ENCODE peak calls at places on chromosomes 11 and 22, in six cellular contexts. N is natural killer cell, D is right lobe of liver, C is ovary, X is RWPE1, K is HFFc6. H is an unnamed sample.

GRCh38 chr11:28535677-28536076 is 427.5 kb downstream of the METTL15 start:
- DNase-seq in K (no peak), D (no peak), C (no peak), N (no peak), X (peak), H (no peak)

GRCh38 chr11:122230387-122230760 is 114.4 kb upstream of the BLID start:
- DNase-seq in D (no peak), N (no peak), K (peak), X (no peak), C (no peak), H (no peak)

GRCh38 chr11:71153005-71153395 is 99.4 kb downstream of the SHANK2 start:
- DNase-seq in X (peak), N (no peak), C (peak), D (peak), K (no peak), H (no peak)

GRCh38 chr11:117187007-117187406 is 8.5 kb downstream of the SIDT2 start:
- DNase-seq in C (peak), N (no peak), K (no peak), D (peak), X (no peak), H (no peak)

GRCh38 chr22:19579880-19580279 is 55.7 kb upstream of the CLDN5 start:
- DNase-seq in C (no peak), D (no peak), N (no peak), X (no peak), K (no peak), H (no peak)

GRCh38 chr11:110711776-110712642 is at the start of gene ARHGAP20:
- DNase-seq in K (peak), C (peak), N (no peak), D (peak), X (peak), H (peak)

GRCh38 chr22:33666661-33667619 is 253.3 kb downstream of the LARGE1 start:
- DNase-seq in D (no peak), N (no peak), X (no peak), K (no peak), C (no peak), H (no peak)

GRCh38 chr11:17734418-17734911 is at the start of gene KCNC1:
- DNase-seq in D (peak), X (no peak), C (peak), N (no peak), K (no peak), H (no peak)

GRCh38 chr11:106156290-106156937 is 79.0 kb downstream of the AASDHPPT start:
- DNase-seq in D (no peak), K (peak), N (no peak), X (peak), C (no peak), H (no peak)

GRCh38 chr22:23397008-23397617 is 183.0 kb downstream of the IGLL1 start:
- DNase-seq in X (no peak), K (no peak), N (no peak), C (peak), D (no peak), H (no peak)

GRCh38 chr11:79375818-79376550 is 64.8 kb downstream of the TENM4 start:
- DNase-seq in N (no peak), D (no peak), K (no peak), C (no peak), X (peak), H (no peak)

GRCh38 chr11:80155412-80156017 is 714.7 kb upstream of the TENM4 start:
- DNase-seq in X (peak), D (no peak), C (no peak), N (no peak), K (peak), H (no peak)

GRCh38 chr11:125404811-125405481 is 91.1 kb downstream of the FEZ1 start:
- DNase-seq in N (peak), C (peak), D (peak), X (peak), K (peak), H (peak)

GRCh38 chr11:5154657-5155056 is at the start of gene OR52A1:
- DNase-seq in N (no peak), X (no peak), K (no peak), C (no peak), D (no peak), H (no peak)

GRCh38 chr11:82969811-82970210 is 68.3 kb downstream of the DDIAS start:
- DNase-seq in C (no peak), D (no peak), X (no peak), N (no peak), K (no peak), H (no peak)

GRCh38 chr11:114202011-114202609 is 94.1 kb upstream of the NNMT start:
- DNase-seq in D (no peak), C (no peak), X (no peak), K (no peak), N (no peak), H (no peak)

GRCh38 chr11:117670443-117670842 is 126.6 kb downstream of the DSCAML1 start:
- DNase-seq in D (no peak), K (no peak), X (no peak), N (no peak), C (no peak), H (no peak)

GRCh38 chr22:40534379-40535188 is 101.9 kb downstream of the MRTFA start:
- DNase-seq in D (no peak), K (peak), X (peak), N (no peak), C (no peak), H (no peak)

GRCh38 chr11:102794382-102794781 is 3.6 kb downstream of the MMP1 start:
- DNase-seq in C (no peak), N (no peak), D (no peak), X (no peak), K (peak), H (no peak)

GRCh38 chr11:117618956-117619355 is 178.1 kb downstream of the DSCAML1 start:
- DNase-seq in C (no peak), N (no peak), D (no peak), X (no peak), K (no peak), H (no peak)

GRCh38 chr11:16097543-16097942 is 258.8 kb downstream of the SOX6 start:
- DNase-seq in X (peak), D (no peak), N (no peak), K (no peak), C (no peak), H (no peak)

GRCh38 chr22:50464451-50464850 is 10.4 kb downstream of the SBF1 start:
- DNase-seq in C (no peak), D (no peak), X (no peak), K (no peak), N (no peak), H (no peak)

GRCh38 chr11:67584205-67584880 is 731 bp downstream of the GSTP1 start:
- DNase-seq in N (peak), D (peak), X (peak), C (peak), K (peak), H (peak)

GRCh38 chr22:41822289-41823057 is 10.4 kb upstream of the SREBF2 start:
- DNase-seq in C (no peak), N (no peak), X (peak), K (peak), D (no peak), H (no peak)

GRCh38 chr11:6619021-6619745 is at the start of gene TPP1:
- DNase-seq in X (peak), N (peak), D (peak), K (peak), C (peak), H (peak)

GRCh38 chr11:75445315-75445953 is 12.4 kb upstream of the KLHL35 start:
- DNase-seq in C (peak), D (peak), X (peak), N (peak), K (peak), H (peak)
- TF ChIP-seq CTCF in C (peak), D (peak), X (peak), N (peak), K (peak), H (no peak)

DNA sequence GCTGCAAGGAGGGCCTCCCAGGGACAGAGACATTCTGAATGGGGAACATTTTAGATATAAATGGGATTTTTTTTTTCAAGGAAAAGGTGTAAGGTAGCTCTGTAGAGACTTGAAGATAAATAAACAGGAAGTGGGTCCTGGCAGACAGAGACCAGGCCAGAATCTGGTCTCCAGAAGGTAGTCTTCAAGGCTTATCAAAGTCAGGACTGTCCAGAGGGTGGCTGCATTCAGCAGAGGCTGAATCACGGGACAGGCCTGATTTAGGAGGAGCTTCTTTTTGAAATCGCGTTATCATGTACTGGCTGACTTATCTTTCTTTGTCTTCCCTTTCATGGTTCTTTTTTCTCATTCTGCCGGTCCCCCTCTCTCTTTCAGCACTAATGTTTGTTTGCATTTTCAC is 542.9 kb downstream of the NTM start:
- DNase-seq in N (no peak), D (no peak), C (no peak), K (no peak), X (no peak), H (no peak)
- TF ChIP-seq CTCF in N (no peak), D (no peak), C (no peak), K (no peak), X (no peak), H (no peak)

GRCh38 chr22:17267661-17268330 is 48.6 kb upstream of the ADA2 start:
- DNase-seq in D (no peak), X (no peak), N (no peak), C (no peak), K (no peak), H (no peak)

GRCh38 chr22:17269607-17270261 is 50.5 kb upstream of the ADA2 start:
- DNase-seq in K (no peak), C (no peak), D (peak), X (no peak), N (no peak), H (no peak)

GRCh38 chr22:17271711-17272451 is 52.6 kb upstream of the ADA2 start:
- DNase-seq in X (no peak), D (no peak), N (no peak), K (no peak), C (no peak), H (no peak)

GRCh38 chr22:17268501-17269223 is 49.4 kb upstream of the ADA2 start:
- DNase-seq in D (no peak), C (no peak), X (no peak), K (no peak), N (no peak), H (no peak)

DNA sequence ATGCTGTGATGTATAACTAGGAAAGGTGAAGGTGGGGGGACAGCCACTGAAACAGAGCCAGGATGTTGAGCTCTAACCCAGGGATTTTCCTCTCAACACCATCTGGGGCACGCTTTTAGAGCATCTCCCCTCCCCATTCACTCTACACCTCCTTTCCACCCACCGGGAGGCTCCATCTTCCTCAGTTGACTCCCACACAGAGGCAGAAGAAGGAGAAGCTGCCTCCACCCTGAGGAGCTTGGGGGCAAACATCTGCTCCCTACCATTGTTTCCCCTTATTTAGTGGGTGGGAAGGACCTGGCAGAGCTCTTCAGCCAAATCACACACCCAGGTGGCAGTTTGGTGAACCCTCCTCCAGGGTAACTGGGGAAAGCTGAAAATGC is 50.0 kb upstream of the ADA2 start:
- DNase-seq in C (no peak), X (no peak), K (no peak), N (no peak), D (no peak), H (no peak)
- TF ChIP-seq CTCF in C (no peak), X (no peak), K (no peak), N (no peak), D (no peak), H (no peak)

GRCh38 chr11:3216027-3216525 is 2.5 kb downstream of the MRGPRG start:
- DNase-seq in D (no peak), C (no peak), K (no peak), X (no peak), N (no peak), H (peak)
- TF ChIP-seq CTCF in D (no peak), C (no peak), K (no peak), X (no peak), N (no peak), H (no peak)

GRCh38 chr11:58965246-58965985 is 26.1 kb downstream of the GLYATL1 start:
- DNase-seq in C (no peak), X (no peak), K (peak), N (no peak), D (no peak), H (no peak)

GRCh38 chr11:58957922-58958321 is 18.6 kb downstream of the GLYATL1 start:
- DNase-seq in N (no peak), K (no peak), X (no peak), C (no peak), D (no peak), H (no peak)

GRCh38 chr11:58968251-58968711 is 29.0 kb downstream of the GLYATL1 start:
- DNase-seq in X (no peak), K (no peak), N (no peak), D (peak), C (no peak), H (no peak)

GRCh38 chr11:58958500-58958899 is 19.2 kb downstream of the GLYATL1 start:
- DNase-seq in N (no peak), X (no peak), C (no peak), D (peak), K (no peak), H (peak)

DNA sequence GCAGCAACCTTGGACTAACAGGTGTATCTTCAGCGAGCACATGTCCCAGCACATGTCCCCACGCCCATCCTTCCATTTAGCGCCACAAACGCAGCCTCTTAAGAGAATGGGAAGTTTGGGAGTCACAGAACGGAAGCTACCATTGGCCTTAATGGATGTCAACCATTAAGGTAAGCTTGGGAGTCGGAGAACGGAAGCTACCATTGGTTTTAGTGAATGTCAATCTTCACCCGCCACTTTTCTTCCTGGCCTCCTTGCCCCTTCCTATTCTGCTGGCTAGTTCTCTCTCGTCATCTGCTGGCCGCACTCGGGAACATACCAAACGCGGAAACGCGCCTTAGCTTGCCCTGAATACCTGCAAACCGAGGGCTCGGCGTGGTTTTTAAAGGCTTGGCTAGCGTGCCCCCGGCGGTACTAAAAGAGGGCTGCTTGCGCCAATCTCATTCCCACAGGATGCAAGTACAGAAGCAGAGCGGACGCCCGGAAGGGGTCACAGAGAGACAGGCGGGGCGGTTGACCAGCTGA is 24.3 kb downstream of the GLYATL1 start:
- DNase-seq in K (peak), D (peak), C (no peak), N (no peak), X (peak), H (no peak)
- TF ChIP-seq CTCF in K (peak), D (peak), C (no peak), N (no peak), X (peak), H (no peak)

DNA sequence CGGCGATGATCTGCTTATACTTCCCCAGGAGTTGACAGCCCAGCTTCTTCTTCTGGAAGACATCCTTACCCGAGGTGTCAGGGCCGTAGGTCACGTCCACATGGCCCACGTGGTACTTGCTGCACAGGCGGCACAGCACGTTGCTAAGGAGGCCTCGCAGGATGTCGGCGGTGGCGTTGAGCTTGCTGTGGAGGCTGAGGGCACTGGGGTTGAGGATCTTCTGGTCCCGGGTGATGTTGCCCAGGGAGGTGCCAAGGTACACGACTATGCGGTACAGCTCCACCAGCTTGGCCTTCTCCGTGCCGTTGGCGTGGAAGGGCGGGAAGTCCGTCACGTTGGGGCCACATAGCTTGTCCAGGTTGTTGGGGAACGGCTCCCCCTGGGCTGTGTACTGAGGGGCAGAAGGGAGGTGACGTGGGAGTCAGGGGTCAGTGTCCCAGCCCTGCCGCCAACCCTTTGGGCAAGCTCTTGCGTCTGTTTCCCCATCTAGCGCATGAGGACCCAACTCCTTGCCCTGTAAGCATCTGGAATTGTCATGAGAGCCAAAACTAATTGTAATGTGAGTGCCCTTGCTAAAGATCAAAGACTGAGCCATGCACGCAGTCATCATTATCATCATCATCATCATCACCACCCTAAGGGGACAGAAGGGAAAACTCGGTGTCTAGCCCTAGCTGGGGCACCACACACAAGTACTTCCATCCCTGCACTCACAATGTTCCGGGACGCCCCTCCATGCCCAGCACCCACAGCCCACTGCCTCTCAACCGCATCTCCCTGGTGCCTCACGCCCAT is 2.7 kb downstream of the LIF start:
- DNase-seq in K (no peak), D (no peak), N (no peak), C (no peak), X (no peak), H (no peak)
- TF ChIP-seq CTCF in K (no peak), D (no peak), N (no peak), C (no peak), X (no peak), H (no peak)

GRCh38 chr11:68954970-68955958 is 25.5 kb downstream of the MRGPRD start:
- DNase-seq in X (no peak), K (peak), N (no peak), C (peak), D (no peak), H (no peak)
- TF ChIP-seq CTCF in X (no peak), K (no peak), N (no peak), C (no peak), D (no peak), H (no peak)

DNA sequence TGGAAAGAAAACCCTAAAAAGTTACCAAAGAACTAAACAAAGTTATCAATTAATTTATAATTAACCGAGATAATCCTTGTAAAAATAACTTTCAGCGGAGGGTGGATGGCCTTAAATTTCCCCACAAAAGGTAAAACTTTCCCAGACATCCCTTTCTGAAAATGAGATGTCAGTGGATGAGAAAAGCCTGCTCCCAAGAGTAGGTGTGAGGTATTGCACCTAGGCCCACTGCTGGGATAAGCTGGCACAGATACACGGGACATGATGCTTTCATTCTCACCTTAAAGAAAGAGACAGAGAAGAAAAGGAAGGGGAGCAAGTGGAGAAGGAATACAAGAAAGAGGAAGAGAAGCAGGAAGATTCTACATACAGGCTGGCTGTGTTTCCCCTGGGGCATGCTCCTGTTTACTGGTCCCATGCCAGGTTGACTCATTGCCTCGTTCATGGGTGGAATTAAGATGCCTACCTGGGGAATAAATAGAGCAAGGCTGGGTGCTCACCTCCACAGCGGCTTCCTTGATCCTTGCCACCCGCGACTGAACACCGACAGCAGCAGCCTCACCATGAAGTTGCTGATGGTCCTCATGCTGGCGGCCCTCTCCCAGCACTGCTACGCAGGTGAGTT is at the start of gene SCGB2A2:
- DNase-seq in D (no peak), K (no peak), N (no peak), C (no peak), X (peak), H (no peak)
- TF ChIP-seq CTCF in D (no peak), K (peak), N (no peak), C (no peak), X (no peak), H (no peak)

H was measured in activated B cell treated with CpG ODN at 0.5 μM for 24 hours.